ENCODE peak calls at places on chromosomes 1 and 21, in ten cellular contexts. V is right atrium auricular region, B is SJSA1, H is left ventricle myocardium inferior, N is lung, I is colonic mucosa, P is heart left ventricle, S is heart right ventricle, X is prostate gland, C is OCI-LY7. A is an unnamed sample.

GRCh38 chr1:45266151-45266801 is 59.9 kb upstream of the ZSWIM5 start:
- DNase-seq in V (peak; percentile 71), B (peak; percentile 84), H (peak; percentile 66), N (peak; percentile 29), I (peak; percentile 75), P (peak; percentile 71), S (peak; percentile 45), X (peak; percentile 14), C (peak; percentile 22), A (peak; percentile 89)

GRCh38 chr1:175493999-175494336 is 249.4 kb downstream of the TNR start:
- DNase-seq in V (no peak), B (no peak), H (no peak), N (no peak), I (no peak), P (no peak), S (no peak), X (no peak), C (no peak), A (no peak)

GRCh38 chr1:16038620-16038912 is 5.0 kb upstream of the CLCNKB start:
- DNase-seq in V (no peak), B (no peak), H (no peak), N (no peak), I (no peak), P (no peak), S (no peak), X (no peak), C (no peak), A (peak; percentile 65)

GRCh38 chr1:208465266-208465665 is 221.1 kb upstream of the PLXNA2 start:
- DNase-seq in V (no peak), B (no peak), H (no peak), N (no peak), I (no peak), P (no peak), S (no peak), X (no peak), C (no peak), A (no peak)

GRCh38 chr1:3022511-3022973 is 1.3 kb downstream of the ACTRT2 start:
- DNase-seq in V (no peak), B (no peak), H (peak; percentile 1), N (no peak), I (no peak), P (no peak), S (no peak), X (no peak), C (no peak), A (no peak)

GRCh38 chr1:36628804-36629203 is 146.1 kb upstream of the CSF3R start:
- DNase-seq in V (no peak), B (no peak), H (no peak), N (no peak), I (no peak), P (no peak), S (no peak), X (no peak), C (no peak), A (no peak)

GRCh38 chr1:244163861-244164562 is 112.9 kb downstream of the ZBTB18 start:
- DNase-seq in V (no peak), B (peak; percentile 95), H (peak; percentile 27), N (no peak), I (no peak), P (peak; percentile 44), S (peak; percentile 41), X (no peak), C (no peak), A (no peak)

GRCh38 chr1:43586136-43586726 is 55.5 kb downstream of the PTPRF start:
- DNase-seq in V (no peak), B (no peak), H (no peak), N (no peak), I (no peak), P (no peak), S (no peak), X (peak; percentile 52), C (no peak), A (no peak)

DNA sequence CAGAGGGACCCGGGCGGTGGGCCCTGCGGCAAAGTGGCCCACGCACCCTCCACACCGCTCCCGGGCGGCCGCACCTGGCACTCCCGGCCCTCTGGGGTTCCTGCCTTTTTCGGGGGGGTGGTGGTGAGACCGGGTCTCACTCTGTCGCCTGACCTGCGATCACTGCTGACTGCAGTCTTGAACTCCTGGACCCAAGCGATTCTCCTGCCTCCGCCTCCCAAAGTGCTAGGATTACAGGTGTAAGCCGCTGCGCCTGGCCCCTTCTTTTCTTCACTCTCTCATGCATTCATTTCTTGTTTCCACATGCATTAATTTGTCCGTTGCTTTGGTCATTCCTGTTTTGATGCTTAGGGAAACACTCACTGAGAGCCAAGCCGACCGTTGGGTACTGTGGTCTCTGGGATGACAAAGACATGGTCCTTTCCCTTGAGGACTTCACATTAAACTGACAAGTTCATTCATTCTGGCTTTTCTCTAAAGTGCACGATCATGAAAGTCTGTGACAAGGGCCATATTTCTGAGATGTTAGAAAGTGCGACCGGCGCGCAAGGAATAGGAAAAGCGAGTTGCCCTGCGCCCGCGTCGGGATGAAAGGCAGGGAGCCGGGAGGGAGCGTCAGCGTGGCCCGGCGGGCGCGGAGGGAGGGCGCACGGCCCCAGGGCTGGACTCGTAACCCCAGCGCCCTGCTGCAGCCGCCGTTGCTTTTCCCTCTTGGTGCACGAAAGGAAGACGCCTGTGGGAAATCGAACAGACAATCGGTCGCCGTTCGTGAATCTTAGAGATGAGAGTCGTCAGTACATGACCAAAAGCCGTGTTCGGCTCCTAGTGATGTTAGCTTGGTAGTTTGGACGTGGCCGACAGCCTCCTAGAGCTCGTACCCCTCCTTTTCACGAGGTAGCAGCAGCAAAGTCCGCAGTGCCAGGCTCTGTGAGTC is 1.0 kb upstream of the MCOLN2 start:
- DNase-seq in V (no peak), B (no peak), H (peak; percentile 14), N (no peak), I (peak; percentile 27), P (no peak), S (no peak), X (no peak), C (peak; percentile 39), A (no peak)
- H3K4me3 ChIP-seq in V (peak overlapping the region; percentile 41), B (no peak overlapping the region), H (peak overlapping the region; percentile 79), N (peak overlapping the region; percentile 36), I (peak overlapping the region; percentile 80), P (peak overlapping the region; percentile 49), S (peak overlapping the region; percentile 59), X (peak overlapping the region; percentile 36), C (peak overlapping the region; percentile 83), A (peak overlapping the region; percentile 74)

DNA sequence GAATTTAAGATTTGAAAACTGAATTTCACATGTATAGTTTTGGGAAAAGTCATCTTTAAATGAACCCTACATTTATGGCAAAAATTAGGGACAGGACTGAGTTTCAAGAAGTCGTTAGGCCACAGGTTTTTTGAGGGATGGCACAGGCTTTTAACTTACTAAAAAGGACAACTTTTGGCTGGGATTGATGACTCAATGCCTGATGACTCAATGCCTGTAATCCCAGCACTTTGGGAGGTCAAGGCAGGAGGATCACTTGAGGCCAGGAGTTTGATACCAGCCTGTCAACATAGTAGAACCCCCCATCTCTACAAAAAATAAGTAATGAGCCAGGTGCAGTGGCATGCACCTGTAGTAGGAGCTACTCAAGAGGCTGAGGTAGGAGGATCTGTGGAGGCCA is 15.9 kb downstream of the UCK2 start:
- DNase-seq in V (no peak), B (no peak), H (no peak), N (no peak), I (no peak), P (no peak), S (no peak), X (no peak), C (no peak), A (no peak)
- H3K27ac ChIP-seq in V (no peak overlapping the region), B (no peak overlapping the region), H (no peak overlapping the region), N (no peak overlapping the region), I (no peak overlapping the region), P (no peak overlapping the region), S (no peak overlapping the region), X (no peak overlapping the region), C (no peak overlapping the region), A (no peak overlapping the region)

GRCh38 chr21:42395302-42395701 is 550 bp downstream of the TMPRSS3 start:
- DNase-seq in V (no peak), B (no peak), H (no peak), N (no peak), I (no peak), P (no peak), S (no peak), X (no peak), C (no peak), A (no peak)

GRCh38 chr21:42390696-42391095 is 5.2 kb downstream of the TMPRSS3 start:
- DNase-seq in V (no peak), B (no peak), H (no peak), N (no peak), I (no peak), P (no peak), S (no peak), X (no peak), C (no peak), A (no peak)

GRCh38 chr21:42391297-42391696 is 4.6 kb downstream of the TMPRSS3 start:
- DNase-seq in V (no peak), B (no peak), H (no peak), N (no peak), I (no peak), P (no peak), S (no peak), X (no peak), C (no peak), A (no peak)

GRCh38 chr21:42393443-42393950 is 2.4 kb downstream of the TMPRSS3 start:
- DNase-seq in V (no peak), B (no peak), H (no peak), N (no peak), I (no peak), P (no peak), S (no peak), X (no peak), C (no peak), A (no peak)

DNA sequence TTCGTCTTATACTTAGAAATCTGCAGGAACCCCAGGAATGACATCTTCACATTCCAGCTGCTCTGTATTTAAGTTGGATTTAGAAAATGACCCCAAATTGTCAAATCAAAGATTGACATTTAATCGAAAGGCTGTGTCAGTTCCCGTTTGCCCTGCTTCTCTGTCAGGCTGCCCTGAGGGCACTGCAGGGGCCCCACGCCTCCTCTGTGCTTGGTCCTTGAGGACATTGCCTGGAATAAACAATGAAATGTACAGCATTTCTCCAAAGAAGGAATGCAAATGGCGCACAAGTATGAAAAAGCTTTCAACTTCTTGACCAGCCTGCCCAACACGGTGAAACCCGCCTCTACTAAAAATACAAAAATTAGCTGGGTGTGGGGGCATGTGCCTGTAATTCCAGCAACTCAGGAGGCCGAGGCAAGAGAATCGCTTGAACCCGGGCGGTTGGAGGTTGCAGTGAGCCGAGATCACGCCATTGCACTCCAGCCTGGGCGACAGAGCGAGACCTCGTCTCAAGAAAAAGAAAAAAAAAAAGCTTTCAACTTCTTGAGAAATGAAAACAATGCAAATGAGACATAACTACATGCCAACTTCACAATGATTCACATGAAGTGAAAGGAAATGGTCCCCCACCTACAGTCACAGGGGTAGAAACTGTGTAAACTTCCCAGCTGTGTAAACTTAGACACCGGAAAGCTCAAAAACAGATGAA is 3.0 kb downstream of the TMPRSS3 start:
- DNase-seq in V (no peak), B (peak; percentile 52), H (no peak), N (no peak), I (no peak), P (no peak), S (no peak), X (no peak), C (no peak), A (no peak)
- H3K4me3 ChIP-seq in V (no peak overlapping the region), B (no peak overlapping the region), H (peak overlapping the region; percentile 19), N (no peak overlapping the region), I (no peak overlapping the region), P (no peak overlapping the region), S (no peak overlapping the region), X (no peak overlapping the region), C (no peak overlapping the region), A (no peak overlapping the region)

GRCh38 chr1:235421751-235422150 is 54.5 kb downstream of the TBCE start:
- DNase-seq in V (no peak), B (no peak), H (no peak), N (no peak), I (no peak), P (no peak), S (no peak), X (no peak), C (no peak), A (no peak)

GRCh38 chr1:235426143-235426542 is 58.9 kb downstream of the TBCE start:
- DNase-seq in V (no peak), B (no peak), H (no peak), N (no peak), I (no peak), P (no peak), S (no peak), X (no peak), C (no peak), A (no peak)

GRCh38 chr1:235424092-235424491 is 56.9 kb downstream of the TBCE start:
- DNase-seq in V (no peak), B (no peak), H (no peak), N (no peak), I (no peak), P (no peak), S (no peak), X (no peak), C (no peak), A (no peak)

GRCh38 chr1:235425357-235425756 is 58.1 kb downstream of the TBCE start:
- DNase-seq in V (no peak), B (no peak), H (no peak), N (no peak), I (no peak), P (no peak), S (no peak), X (no peak), C (no peak), A (no peak)

GRCh38 chr1:235423214-235423652 is 56.0 kb downstream of the TBCE start:
- DNase-seq in V (no peak), B (no peak), H (no peak), N (no peak), I (no peak), P (no peak), S (no peak), X (no peak), C (no peak), A (no peak)
- H3K27ac ChIP-seq in V (no peak overlapping the region), B (no peak overlapping the region), H (no peak overlapping the region), N (no peak overlapping the region), I (no peak overlapping the region), P (no peak overlapping the region), S (no peak overlapping the region), X (no peak overlapping the region), C (no peak overlapping the region), A (no peak overlapping the region)

A was measured in small intestine.